ENCODE peak calls at places on chromosomes 13 and 19, in four cellular contexts. W is frontal cortex; B is amygdala; C is stimulated activated CD4-positive, alpha-beta T cell treated with anti-CD3 and anti-CD28 coated beads, Interleukin-4, amount 100 ng/mL, for 1 hour. D is an unnamed sample.

GRCh38 chr13:28478127-28478526 is 16.8 kb downstream of the FLT1 start:
- DNase-seq in W (no peak), B (no peak), C (no peak), D (no peak)

GRCh38 chr13:109720758-109721184 is 65.6 kb downstream of the IRS2 start:
- DNase-seq in W (no peak), B (no peak), C (no peak), D (no peak)

GRCh38 chr13:68509734-68510621 is 1279.8 kb upstream of the PCDH9 start:
- DNase-seq in W (no peak), B (no peak), C (no peak), D (no peak)

GRCh38 chr13:48501705-48502104 is 31.2 kb downstream of the RCBTB2 start:
- DNase-seq in W (no peak), B (no peak), C (no peak), D (no peak)

GRCh38 chr19:55459950-55460657 is 1.3 kb downstream of the ISOC2 start:
- DNase-seq in W (no peak), B (no peak), C (no peak), D (no peak)

GRCh38 chr13:51590966-51591627 is 6.8 kb downstream of the WDFY2 start:
- DNase-seq in W (no peak), B (no peak), C (no peak), D (no peak)

GRCh38 chr13:45325806-45326205 is 15.2 kb downstream of the TPT1 start:
- DNase-seq in W (no peak), B (peak; percentile 14), C (no peak), D (no peak)

GRCh38 chr19:15114153-15114540 is 6.9 kb downstream of the SYDE1 start:
- DNase-seq in W (no peak), B (no peak), C (no peak), D (no peak)

GRCh38 chr19:19527674-19528625 is 761 bp upstream of the YJEFN3 start:
- DNase-seq in W (no peak), B (no peak), C (no peak), D (no peak)

D was measured in endothelial cell.